ENCODE peak calls at places on chromosomes 4 and X, in seven cellular contexts. G, Y, T, J, X, M and V are unnamed samples.
A peak's percentile ranks its signal among the peaks of the same experiment; 100 is the strongest.

GRCh38 chr4:176778063-176778462 is 14.7 kb downstream of the VEGFC start:
- DNase-seq in G (peak; percentile 81), Y (no peak), T (no peak), J (no peak), X (no peak), M (peak; percentile 60), V (no peak)

GRCh38 chr4:4575284-4576211 is 33.7 kb upstream of the STX18 start:
- DNase-seq in G (peak; percentile 67), Y (peak; percentile 44), T (peak; percentile 65), J (peak; percentile 64), X (peak; percentile 17), M (no peak), V (no peak)

GRCh38 chrX:153767674-153768055 is 3.6 kb downstream of the PLXNB3 start:
- DNase-seq in G (no peak), Y (no peak), T (no peak), J (no peak), X (no peak), M (no peak), V (no peak)

GRCh38 chr4:78776031-78776728 is at the start of gene BMP2K:
- DNase-seq in G (peak; percentile 83), Y (peak; percentile 79), T (peak; percentile 86), J (peak; percentile 81), X (peak; percentile 53), M (no peak), V (peak; percentile 31)

GRCh38 chrX:4550018-4550417 is 836.6 kb upstream of the PRKX start:
- DNase-seq in G (no peak), Y (no peak), T (no peak), J (no peak), X (no peak), M (no peak), V (no peak)

GRCh38 chr4:38842998-38843397 is 13.6 kb downstream of the TLR6 start:
- DNase-seq in G (no peak), Y (no peak), T (no peak), J (no peak), X (no peak), M (no peak), V (peak; percentile 67)

GRCh38 chrX:153578200-153578835 is 20.6 kb downstream of the CCNQ start:
- DNase-seq in G (no peak), Y (no peak), T (no peak), J (no peak), X (no peak), M (no peak), V (no peak)

GRCh38 chr4:135917016-135917415 is 1615.3 kb downstream of the PCDH18 start:
- DNase-seq in G (no peak), Y (no peak), T (no peak), J (no peak), X (no peak), M (no peak), V (no peak)

GRCh38 chr4:121156822-121157769 is 7.0 kb downstream of the TNIP3 start:
- DNase-seq in G (peak; percentile 47), Y (peak; percentile 16), T (peak; percentile 20), J (peak; percentile 17), X (no peak), M (no peak), V (no peak)

GRCh38 chr4:183618681-183619080 is 40.3 kb downstream of the RWDD4 start:
- DNase-seq in G (no peak), Y (no peak), T (no peak), J (no peak), X (no peak), M (peak; percentile 28), V (no peak)

GRCh38 chrX:132463411-132463810 is 25.4 kb downstream of the MBNL3 start:
- DNase-seq in G (peak; percentile 8), Y (no peak), T (no peak), J (peak; percentile 7), X (no peak), M (no peak), V (no peak)

GRCh38 chr4:2071912-2072867 is 13.1 kb downstream of the NAT8L start:
- DNase-seq in G (no peak), Y (no peak), T (no peak), J (no peak), X (no peak), M (no peak), V (no peak)

GRCh38 chr4:1601533-1601835 is 82.6 kb downstream of the FAM53A start:
- DNase-seq in G (no peak), Y (no peak), T (no peak), J (no peak), X (no peak), M (no peak), V (no peak)

GRCh38 chr4:24032371-24032989 is 142.6 kb upstream of the PPARGC1A start:
- DNase-seq in G (peak; percentile 34), Y (no peak), T (no peak), J (peak; percentile 0), X (no peak), M (no peak), V (no peak)

GRCh38 chrX:136580316-136580715 is 48.3 kb downstream of the VGLL1 start:
- DNase-seq in G (no peak), Y (no peak), T (no peak), J (no peak), X (no peak), M (no peak), V (no peak)

GRCh38 chr4:48709920-48710319 is 70.2 kb downstream of the FRYL start:
- DNase-seq in G (no peak), Y (no peak), T (no peak), J (no peak), X (no peak), M (no peak), V (no peak)

GRCh38 chr4:64807821-64808220 is 398.6 kb upstream of the TECRL start:
- DNase-seq in G (no peak), Y (no peak), T (no peak), J (no peak), X (no peak), M (no peak), V (no peak)

GRCh38 chrX:49116076-49116475 is 7.5 kb downstream of the GPKOW start:
- DNase-seq in G (no peak), Y (no peak), T (no peak), J (no peak), X (no peak), M (no peak), V (no peak)

GRCh38 chr4:109472343-109472761 is 38.7 kb downstream of the SEC24B start:
- DNase-seq in G (peak; percentile 62), Y (no peak), T (no peak), J (no peak), X (no peak), M (peak; percentile 9), V (no peak)

GRCh38 chr4:7295917-7296660 is 103.8 kb downstream of the SORCS2 start:
- DNase-seq in G (peak; percentile 39), Y (no peak), T (peak; percentile 31), J (peak; percentile 18), X (no peak), M (no peak), V (no peak)

GRCh38 chrX:41922125-41922521 is 1.2 kb downstream of the CASK start:
- DNase-seq in G (peak; percentile 25), Y (no peak), T (no peak), J (peak; percentile 35), X (no peak), M (no peak), V (no peak)

GRCh38 chrX:131405497-131405896 is 116.4 kb upstream of the IGSF1 start:
- DNase-seq in G (no peak), Y (no peak), T (no peak), J (no peak), X (no peak), M (no peak), V (no peak)

GRCh38 chrX:23389196-23389792 is 54.6 kb downstream of the PTCHD1 start:
- DNase-seq in G (no peak), Y (no peak), T (no peak), J (no peak), X (no peak), M (no peak), V (no peak)

GRCh38 chrX:22712942-22713341 is 286.8 kb upstream of the DDX53 start:
- DNase-seq in G (no peak), Y (no peak), T (no peak), J (no peak), X (no peak), M (no peak), V (no peak)

GRCh38 chrX:115940888-115941332 is 229.6 kb upstream of the AGTR2 start:
- DNase-seq in G (no peak), Y (no peak), T (no peak), J (no peak), X (no peak), M (peak; percentile 4), V (peak; percentile 66)